ENCODE peak calls at places on chromosomes 1 and 21, in six cellular contexts. F, E, J, T, R and P are unnamed samples.

GRCh38 chr1:200905411-200906052 is 10.8 kb downstream of the INAVA start:
- DNase-seq in R (no peak), J (no peak), T (no peak), F (no peak), E (no peak), P (no peak)

GRCh38 chr1:36856126-36856525 is 178.2 kb downstream of the GRIK3 start:
- DNase-seq in E (no peak), R (no peak), J (no peak), T (no peak), F (no peak), P (no peak)

GRCh38 chr1:225987491-225988316 is 11.4 kb downstream of the SDE2 start:
- DNase-seq in F (no peak), T (no peak), J (no peak), E (no peak), R (no peak), P (no peak)

GRCh38 chr1:48882020-48882419 is 105.3 kb upstream of the BEND5 start:
- DNase-seq in J (no peak), F (no peak), T (no peak), E (no peak), R (no peak), P (no peak)

GRCh38 chr1:100643430-100644196 is 75.9 kb upstream of the VCAM1 start:
- DNase-seq in F (no peak), J (no peak), R (no peak), E (no peak), T (no peak), P (no peak)

GRCh38 chr1:114088392-114089299 is 65.0 kb downstream of the SYT6 start:
- DNase-seq in F (no peak), T (peak), J (no peak), R (no peak), E (no peak), P (no peak)

GRCh38 chr21:46001821-46002681 is 20.5 kb downstream of the COL6A1 start:
- DNase-seq in J (no peak), T (peak), F (no peak), R (peak), E (no peak), P (no peak)

GRCh38 chr1:202656057-202656456 is 54.2 kb downstream of the SYT2 start:
- DNase-seq in R (no peak), F (no peak), E (no peak), T (no peak), J (no peak), P (no peak)

GRCh38 chr21:16046625-16047340 is 317.0 kb downstream of the USP25 start:
- DNase-seq in E (no peak), J (peak), F (no peak), T (no peak), R (no peak), P (no peak)

GRCh38 chr21:36864974-36865373 is 101.5 kb downstream of the HLCS start:
- DNase-seq in F (no peak), J (no peak), E (no peak), T (no peak), R (no peak), P (no peak)

GRCh38 chr1:9165396-9165795 is 36.5 kb upstream of the GPR157 start:
- DNase-seq in R (no peak), E (no peak), F (no peak), J (no peak), T (no peak), P (no peak)

GRCh38 chr1:62429581-62429980 is 7.3 kb upstream of the USP1 start:
- DNase-seq in T (no peak), E (no peak), F (no peak), J (no peak), R (no peak), P (no peak)

GRCh38 chr1:208206092-208206698 is 38.0 kb downstream of the PLXNA2 start:
- DNase-seq in T (no peak), R (no peak), J (no peak), E (no peak), F (no peak), P (no peak)

GRCh38 chr1:8540266-8540926 is 222.5 kb downstream of the SLC45A1 start:
- DNase-seq in F (no peak), R (peak), J (peak), T (no peak), E (no peak), P (no peak)

GRCh38 chr21:44275041-44275440 is 10.6 kb upstream of the AIRE start:
- DNase-seq in J (no peak), T (no peak), R (no peak), E (no peak), F (no peak), P (no peak)

GRCh38 chr1:54377040-54377691 is 29.0 kb downstream of the SSBP3 start:
- DNase-seq in T (no peak), J (peak), E (no peak), F (no peak), R (no peak), P (no peak)

GRCh38 chr1:184329962-184330868 is 56.6 kb upstream of the C1orf21 start:
- DNase-seq in E (peak), F (no peak), T (no peak), J (no peak), R (peak), P (no peak)

GRCh38 chr1:226945106-226945857 is 5.2 kb downstream of the COQ8A start:
- DNase-seq in T (peak), F (no peak), E (peak), J (no peak), R (no peak), P (no peak)

GRCh38 chr1:193338194-193338593 is 151.8 kb upstream of the B3GALT2 start:
- DNase-seq in J (peak), F (no peak), E (no peak), T (no peak), R (no peak), P (no peak)

GRCh38 chr1:94669213-94669612 is 127.7 kb upstream of the F3 start:
- DNase-seq in E (no peak), J (no peak), T (no peak), F (no peak), R (no peak), P (no peak)

GRCh38 chr1:201299968-201300367 is 16.7 kb downstream of the PKP1 start:
- DNase-seq in R (no peak), T (no peak), J (no peak), F (no peak), E (peak), P (no peak)

GRCh38 chr1:169271094-169271493 is 96.5 kb downstream of the NME7 start:
- DNase-seq in E (no peak), T (no peak), F (no peak), R (no peak), J (no peak), P (no peak)

GRCh38 chr1:37794372-37795339 is 1.0 kb downstream of the MANEAL start:
- DNase-seq in F (no peak), E (no peak), R (no peak), J (no peak), T (no peak), P (no peak)

GRCh38 chr1:179365342-179366092 is at the start of gene AXDND1:
- DNase-seq in R (peak), F (peak), T (peak), E (peak), J (peak), P (no peak)

GRCh38 chr1:208962867-208963266 is 620.6 kb upstream of the CAMK1G start:
- DNase-seq in F (no peak), E (no peak), T (no peak), J (no peak), R (no peak), P (no peak)

GRCh38 chr1:186286615-186287317 is 88.3 kb downstream of the TPR start:
- DNase-seq in T (no peak), R (no peak), E (no peak), F (no peak), J (no peak), P (no peak)

GRCh38 chr1:99173282-99173681 is 91.0 kb upstream of the PLPPR4 start:
- DNase-seq in J (peak), F (no peak), E (no peak), T (no peak), R (no peak), P (no peak)

GRCh38 chr1:58931761-58932160 is 147.9 kb upstream of the JUN start:
- DNase-seq in J (no peak), E (no peak), F (no peak), R (no peak), T (no peak), P (no peak)

GRCh38 chr1:108955881-108956280 is 7.4 kb downstream of the CLCC1 start:
- DNase-seq in R (no peak), J (no peak), E (no peak), F (no peak), T (no peak), P (no peak)

GRCh38 chr1:244876228-244876910 is 12.0 kb upstream of the HNRNPU start:
- DNase-seq in F (no peak), J (no peak), T (no peak), R (no peak), E (no peak), P (no peak)

GRCh38 chr1:61253059-61253735 is 170.8 kb downstream of the NFIA start:
- DNase-seq in R (peak), F (no peak), T (peak), E (peak), J (no peak), P (no peak)

GRCh38 chr1:206892351-206892984 is 4.8 kb upstream of the IL24 start:
- DNase-seq in F (no peak), R (no peak), J (no peak), T (no peak), E (no peak), P (no peak)

GRCh38 chr1:205774277-205775014 is 836 bp downstream of the RAB29 start:
- DNase-seq in J (no peak), T (no peak), R (no peak), E (peak), F (peak), P (no peak)

GRCh38 chr1:235999259-235999925 is 65.5 kb downstream of the NID1 start:
- DNase-seq in E (no peak), J (peak), T (no peak), R (peak), F (peak), P (peak)